ENCODE peak calls at places on chromosome 5, in ten cellular contexts. K is PC-9, T is MM.1S, L is OCI-LY7, N is mesendoderm, D is H9, U is mesenchymal stem cell, S is A549, O is IMR-90, G is K562. B is an unnamed sample.

GRCh38 chr5:84382363-84383295 is 2.1 kb downstream of the EDIL3 start:
- DNase-seq in L (no peak), U (peak; percentile 82), O (peak; percentile 53), D (peak; percentile 69), G (no peak), N (peak; percentile 83), K (no peak), T (no peak), S (peak; percentile 9), B (peak; percentile 47)

GRCh38 chr5:82111191-82111590 is 139.4 kb downstream of the ATG10 start:
- DNase-seq in N (no peak), G (peak; percentile 15), S (no peak), U (peak; percentile 64), K (no peak), T (peak; percentile 73), D (no peak), O (peak; percentile 44), L (no peak), B (no peak)

GRCh38 chr5:44332360-44332971 is 56.8 kb downstream of the FGF10 start:
- DNase-seq in G (peak; percentile 31), T (peak; percentile 58), O (peak; percentile 52), U (peak; percentile 50), S (peak; percentile 48), D (no peak), L (peak; percentile 48), N (peak; percentile 84), K (peak; percentile 44), B (peak; percentile 69)

GRCh38 chr5:137498736-137499505 is at the start of gene SPOCK1:
- DNase-seq in T (peak; percentile 77), K (peak; percentile 46), O (peak; percentile 63), G (peak; percentile 92), S (peak; percentile 75), L (peak; percentile 1), N (peak; percentile 83), U (peak; percentile 59), D (peak; percentile 76), B (peak; percentile 95)

GRCh38 chr5:61659221-61659696 is 327.2 kb downstream of the ZSWIM6 start:
- DNase-seq in D (peak; percentile 89), K (no peak), L (no peak), U (no peak), N (peak; percentile 96), S (no peak), G (no peak), T (no peak), O (no peak), B (no peak)

GRCh38 chr5:67431191-67431590 is 234.6 kb upstream of the CD180 start:
- DNase-seq in K (no peak), N (no peak), U (peak; percentile 61), G (no peak), L (no peak), T (no peak), O (no peak), D (no peak), S (no peak), B (peak; percentile 27)

GRCh38 chr5:166845044-166845443 is 1446.4 kb upstream of the WWC1 start:
- DNase-seq in G (peak; percentile 7), N (peak; percentile 33), S (peak; percentile 4), K (no peak), O (no peak), U (peak; percentile 40), T (peak; percentile 12), D (no peak), L (no peak), B (peak; percentile 17)

GRCh38 chr5:75616286-75616810 is 5.1 kb downstream of the ANKDD1B start:
- DNase-seq in U (peak; percentile 20), T (no peak), S (no peak), D (no peak), N (peak; percentile 62), G (no peak), K (no peak), O (no peak), L (no peak), B (no peak)

GRCh38 chr5:72101828-72102227 is 5.4 kb upstream of the MAP1B start:
- DNase-seq in D (no peak), O (peak; percentile 81), T (no peak), S (no peak), L (no peak), U (peak; percentile 50), K (peak; percentile 45), G (no peak), N (no peak), B (peak; percentile 66)

GRCh38 chr5:4580772-4581171 is 559.4 kb upstream of the ADAMTS16 start:
- DNase-seq in O (no peak), L (no peak), N (no peak), G (no peak), U (no peak), T (no peak), S (no peak), K (no peak), D (no peak), B (no peak)
- H3K4me2 ChIP-seq in O (no peak overlapping the region), L (no peak overlapping the region), N (no peak overlapping the region), G (no peak overlapping the region), U (no peak overlapping the region), T (no peak overlapping the region), S (no peak overlapping the region), K (no peak overlapping the region), D (no peak overlapping the region), B (no peak overlapping the region)

GRCh38 chr5:93874080-93874479 is 132.7 kb upstream of the POU5F2 start:
- DNase-seq in K (no peak), G (no peak), O (peak; percentile 37), N (peak; percentile 32), D (no peak), T (no peak), S (no peak), U (no peak), L (no peak), B (peak; percentile 76)
- H3K4me2 ChIP-seq in K (no peak overlapping the region), G (no peak overlapping the region), O (no peak overlapping the region), N (no peak overlapping the region), D (no peak overlapping the region), T (no peak overlapping the region), S (no peak overlapping the region), U (no peak overlapping the region), L (no peak overlapping the region), B (peak overlapping the region; percentile 10)

GRCh38 chr5:142798099-142798768 is 28.1 kb downstream of the ARHGAP26 start:
- DNase-seq in U (no peak), D (no peak), L (no peak), N (no peak), K (no peak), O (no peak), S (no peak), T (no peak), G (no peak), B (no peak)
- H3K4me2 ChIP-seq in U (no peak overlapping the region), D (no peak overlapping the region), L (no peak overlapping the region), N (no peak overlapping the region), K (no peak overlapping the region), O (no peak overlapping the region), S (no peak overlapping the region), T (peak overlapping the region; percentile 24), G (no peak overlapping the region), B (no peak overlapping the region)

DNA sequence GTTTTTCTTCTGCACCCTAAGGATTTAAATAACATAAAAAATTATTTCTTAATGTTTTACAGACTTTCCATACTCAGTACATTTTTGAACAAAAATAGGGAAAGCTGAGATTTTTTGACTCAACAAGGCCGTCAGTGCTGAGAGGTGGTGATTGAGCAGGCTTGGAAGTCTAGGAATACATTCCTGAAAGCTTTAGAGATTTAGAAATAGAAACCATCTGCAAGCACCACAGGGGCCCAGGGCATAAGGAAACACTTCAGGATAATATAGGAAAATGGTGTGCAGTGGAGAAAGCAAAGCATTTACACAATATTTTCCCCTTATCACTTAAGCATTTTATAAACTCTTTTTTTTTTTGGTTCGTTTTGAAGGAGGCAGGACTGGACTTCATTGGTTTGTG is 5.2 kb downstream of the BASP1 start:
- DNase-seq in D (no peak), T (no peak), K (no peak), U (peak; percentile 39), L (no peak), N (no peak), S (no peak), O (no peak), G (no peak), B (peak; percentile 37)
- H3K4me2 ChIP-seq in D (peak overlapping the region; percentile 13), T (peak overlapping the region; percentile 61), K (no peak overlapping the region), U (no peak overlapping the region), L (peak overlapping the region; percentile 90), N (no peak overlapping the region), S (peak overlapping the region; percentile 84), O (peak overlapping the region; percentile 77), G (no peak overlapping the region), B (peak overlapping the region; percentile 95)

DNA sequence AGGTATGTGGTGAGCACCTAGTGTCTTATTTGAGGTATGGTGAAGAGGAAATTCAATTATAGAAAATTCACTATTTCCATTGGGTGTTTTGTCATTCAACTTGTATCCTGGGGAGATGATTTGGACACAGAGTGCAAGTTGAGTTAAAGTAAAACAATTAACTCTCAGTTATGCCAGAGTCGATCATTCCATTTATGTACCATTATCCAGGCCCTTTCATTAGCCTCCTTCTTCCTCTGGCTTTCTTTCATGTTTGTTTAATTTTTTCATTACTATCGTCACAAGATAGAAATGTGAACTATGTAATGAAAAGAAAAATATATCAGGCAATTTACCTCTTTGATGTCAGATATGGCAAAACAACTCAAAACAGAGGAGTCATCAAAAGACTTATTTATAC is 1347.2 kb upstream of the NUDT12 start:
- DNase-seq in D (no peak), O (no peak), L (no peak), T (no peak), S (peak; percentile 8), N (no peak), K (no peak), G (no peak), U (no peak), B (no peak)
- H3K4me2 ChIP-seq in D (no peak overlapping the region), O (no peak overlapping the region), L (no peak overlapping the region), T (no peak overlapping the region), S (peak overlapping the region; percentile 83), N (no peak overlapping the region), K (no peak overlapping the region), G (no peak overlapping the region), U (no peak overlapping the region), B (no peak overlapping the region)

B was measured in GM23248.